ENCODE peak calls at places on chromosomes 11 and 22, in five cellular contexts. K, C, O, H and V are unnamed samples.

GRCh38 chr11:61707574-61707973 is 27.4 kb downstream of the DAGLA start:
- DNase-seq in K (no peak), C (no peak), O (no peak), H (no peak), V (no peak)

GRCh38 chr11:26649884-26650283 is 72.0 kb downstream of the SLC5A12 start:
- DNase-seq in K (peak), C (peak), O (peak), H (peak), V (peak)

GRCh38 chr11:125053167-125053566 is 9.9 kb upstream of the SLC37A2 start:
- DNase-seq in K (no peak), C (no peak), O (no peak), H (no peak), V (no peak)

GRCh38 chr22:40628354-40629042 is 8.0 kb downstream of the MRTFA start:
- DNase-seq in K (no peak), C (no peak), O (no peak), H (no peak), V (peak)

GRCh38 chr22:37118083-37118482 is 8.6 kb upstream of the TMPRSS6 start:
- DNase-seq in K (no peak), C (no peak), O (no peak), H (no peak), V (no peak)

GRCh38 chr11:86151188-86152005 is 82.5 kb upstream of the PICALM start:
- DNase-seq in K (no peak), C (no peak), O (no peak), H (peak), V (no peak)

GRCh38 chr11:27205779-27206549 is 157.1 kb downstream of the CCDC34 start:
- DNase-seq in K (no peak), C (no peak), O (no peak), H (no peak), V (no peak)

GRCh38 chr11:105838668-105839403 is 183.2 kb downstream of the MSANTD4 start:
- DNase-seq in K (no peak), C (no peak), O (no peak), H (no peak), V (no peak)

GRCh38 chr11:122668562-122669090 is 13.1 kb downstream of the UBASH3B start:
- DNase-seq in K (no peak), C (peak), O (no peak), H (no peak), V (no peak)

GRCh38 chr22:34319346-34319745 is 399.1 kb upstream of the LARGE1 start:
- DNase-seq in K (no peak), C (no peak), O (no peak), H (no peak), V (no peak)

GRCh38 chr11:67437082-67437821 is at the start of gene PTPRCAP:
- DNase-seq in K (no peak), C (no peak), O (no peak), H (peak), V (no peak)

GRCh38 chr11:11408436-11409221 is 55.6 kb upstream of the CSNK2A3 start:
- DNase-seq in K (no peak), C (no peak), O (no peak), H (no peak), V (no peak)

GRCh38 chr11:11409224-11409623 is 56.2 kb upstream of the CSNK2A3 start:
- DNase-seq in K (no peak), C (no peak), O (no peak), H (no peak), V (no peak)

GRCh38 chr11:11407738-11408084 is 54.7 kb upstream of the CSNK2A3 start:
- DNase-seq in K (no peak), C (no peak), O (no peak), H (no peak), V (no peak)

GRCh38 chr11:11406652-11407051 is 53.6 kb upstream of the CSNK2A3 start:
- DNase-seq in K (no peak), C (no peak), O (no peak), H (no peak), V (no peak)

DNA sequence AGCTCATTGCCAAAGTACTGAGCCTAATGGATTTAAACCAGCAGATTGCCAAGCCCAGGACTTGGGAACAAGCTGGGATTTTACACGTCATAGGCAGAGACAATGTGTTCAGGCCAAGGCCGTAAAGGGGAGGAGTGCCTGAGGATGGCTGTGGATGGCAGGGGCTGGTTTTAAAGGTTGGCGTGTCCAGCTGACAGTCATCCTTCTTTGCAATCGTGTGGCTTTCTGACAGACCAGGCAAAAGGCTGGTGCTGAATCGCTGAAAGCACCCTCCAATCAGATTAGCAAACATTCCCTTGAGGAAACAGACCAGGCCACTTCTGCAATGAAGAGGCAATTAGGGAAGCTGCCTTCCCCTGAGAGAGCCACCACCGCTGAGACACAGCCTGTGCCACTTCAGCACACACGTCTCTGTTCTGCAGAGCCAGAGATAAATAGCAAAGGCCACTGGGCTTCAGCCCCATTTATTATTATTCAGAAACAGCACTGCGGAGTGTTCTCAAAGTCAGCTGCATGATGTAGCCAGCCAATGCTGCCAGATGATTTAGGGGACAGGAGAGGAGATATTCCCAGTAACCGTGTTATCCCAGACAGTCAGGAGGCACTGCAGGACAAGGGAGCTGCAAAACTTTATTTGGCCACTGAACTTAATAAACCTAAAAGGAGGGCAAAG is 54.2 kb upstream of the CSNK2A3 start:
- DNase-seq in K (no peak), C (no peak), O (no peak), H (no peak), V (no peak)
- TF ChIP-seq KDM1A in K (no peak), C (no peak), O (no peak), H (no peak), V (no peak)

DNA sequence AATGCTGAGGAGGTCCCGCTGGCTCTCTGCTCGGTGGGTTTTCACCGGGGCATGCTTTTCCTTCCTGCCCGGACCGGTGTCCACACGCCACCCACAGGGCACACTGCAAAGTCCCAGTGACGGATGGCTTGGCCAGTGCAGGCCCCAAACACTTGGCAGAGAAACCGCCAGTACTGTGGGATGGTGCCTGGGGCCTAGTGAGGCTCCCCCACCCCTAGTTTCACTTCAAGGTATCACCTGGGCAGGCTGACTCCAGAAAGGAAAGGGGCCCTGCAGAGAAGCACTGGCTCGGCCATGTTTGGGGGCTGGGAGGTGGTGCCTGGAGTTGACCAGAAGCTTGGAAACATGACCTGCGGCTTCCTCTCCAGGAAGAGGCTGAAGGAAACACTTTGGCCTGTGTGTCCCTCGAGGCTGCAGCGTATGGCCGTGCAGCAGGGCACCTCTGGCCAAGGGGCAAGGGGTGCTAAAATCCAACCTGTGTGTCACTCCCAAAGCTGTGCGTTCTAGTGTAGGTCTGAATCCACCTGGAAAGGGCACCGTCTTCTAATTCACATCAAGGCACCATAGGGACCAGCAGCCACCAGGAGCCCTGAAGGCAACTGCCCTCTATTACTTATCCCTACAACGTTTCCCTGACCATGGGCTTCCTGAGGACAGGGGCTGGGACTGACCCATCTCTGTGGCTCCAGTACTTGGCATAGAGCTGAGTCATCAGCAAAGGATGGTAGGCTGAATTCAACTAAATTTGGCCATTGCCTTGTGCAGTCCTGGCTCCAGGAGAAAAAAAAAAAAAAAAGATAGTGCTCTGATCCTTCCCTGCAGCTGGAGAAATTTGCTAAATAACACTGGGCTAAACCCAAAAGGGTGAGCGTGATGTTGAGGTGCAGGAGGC is 22.6 kb downstream of the TPBGL start:
- DNase-seq in K (no peak), C (no peak), O (no peak), H (no peak), V (no peak)
- TF ChIP-seq KDM1A in K (no peak), C (no peak), O (no peak), H (no peak), V (no peak)

DNA sequence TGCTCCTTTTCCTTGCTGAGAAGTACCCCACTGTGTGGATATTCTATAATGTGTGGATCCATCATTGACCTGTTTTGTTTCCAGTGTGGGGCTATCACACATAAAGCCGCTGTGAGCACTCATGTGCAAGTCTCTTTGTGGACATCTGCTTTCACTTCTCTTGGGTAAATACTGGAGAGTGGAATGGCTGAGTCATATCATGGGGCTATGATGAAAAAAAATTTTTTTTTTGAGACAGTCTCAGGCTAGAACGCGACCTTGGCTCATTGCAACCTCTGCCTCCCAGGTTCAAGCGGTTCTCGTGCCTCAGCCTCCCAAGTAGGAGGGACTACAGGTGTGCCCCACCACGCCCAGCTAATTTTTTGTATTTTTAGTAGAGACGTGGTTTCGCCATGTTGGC is 7.7 kb upstream of the FAM118A start:
- DNase-seq in K (peak), C (peak), O (no peak), H (no peak), V (no peak)
- TF ChIP-seq KDM1A in K (no peak), C (no peak), O (no peak), H (no peak), V (no peak)

GRCh38 chr22:43228330-43228729 is 41.4 kb upstream of the TTLL12 start:
- DNase-seq in K (no peak), C (peak), O (peak), H (peak), V (no peak)
- TF ChIP-seq KDM1A in K (no peak), C (no peak), O (no peak), H (no peak), V (no peak)

DNA sequence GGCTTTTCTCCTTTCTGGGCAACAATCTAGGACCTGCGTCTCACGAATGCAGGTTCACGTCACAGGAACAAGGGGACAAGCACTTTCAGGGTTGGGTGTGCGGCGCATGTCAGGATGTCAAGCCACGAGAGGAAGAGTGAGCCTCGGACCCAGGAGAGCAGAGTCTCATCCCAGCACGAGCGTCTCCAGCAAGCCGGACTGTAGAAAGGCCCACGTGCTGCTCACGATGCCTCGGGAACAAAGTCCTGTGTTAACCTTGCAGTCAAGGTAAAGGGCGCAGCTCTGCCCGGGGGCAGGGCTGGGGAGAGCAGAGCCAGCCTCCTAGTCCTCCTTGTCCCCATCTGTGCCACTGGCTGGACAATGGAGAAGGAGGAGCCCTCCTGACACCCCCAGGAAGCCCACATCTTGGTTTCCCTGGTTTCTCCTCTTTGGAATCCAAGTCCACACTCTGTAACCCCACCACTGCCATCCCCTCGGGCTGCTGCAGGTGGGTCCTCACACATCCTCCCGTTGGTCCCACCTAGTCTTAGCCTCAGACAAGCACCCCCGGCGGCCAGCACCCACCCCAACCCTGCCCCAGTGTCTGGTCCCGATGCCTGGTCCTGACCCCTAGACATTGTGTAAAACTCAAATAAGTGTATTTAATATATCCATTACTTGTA is 63.4 kb downstream of the CELSR1 start:
- DNase-seq in K (no peak), C (no peak), O (no peak), H (no peak), V (no peak)
- TF ChIP-seq KDM1A in K (peak), C (no peak), O (no peak), H (no peak), V (no peak)

GRCh38 chr11:76699461-76700091 is 29.0 kb upstream of the LRRC32 start:
- DNase-seq in K (no peak), C (no peak), O (no peak), H (peak), V (no peak)
- TF ChIP-seq KDM1A in K (no peak), C (no peak), O (no peak), H (peak), V (no peak)

DNA sequence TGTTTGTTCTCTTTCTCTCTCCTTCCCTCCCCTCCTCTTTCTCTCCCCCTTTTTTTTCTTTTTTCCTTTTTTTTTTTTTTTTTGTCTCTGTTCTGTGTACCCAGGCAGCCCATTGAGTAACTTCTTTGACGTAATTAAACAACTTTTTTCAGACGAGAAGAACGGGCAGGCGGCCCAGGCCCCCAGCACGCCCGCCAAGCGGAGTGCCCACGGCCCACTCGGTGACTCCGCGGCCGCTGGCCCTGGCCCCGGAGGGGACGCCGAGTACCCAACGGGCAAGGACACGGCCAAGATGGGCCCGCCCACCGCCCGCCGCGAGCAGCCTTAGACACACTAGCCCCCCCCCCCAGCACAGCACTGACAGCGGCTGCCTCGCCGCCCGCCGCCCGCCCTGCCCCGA is 26.2 kb downstream of the MOB2 start:
- DNase-seq in K (no peak), C (no peak), O (no peak), H (no peak), V (no peak)
- TF ChIP-seq KDM1A in K (no peak), C (no peak), O (no peak), H (no peak), V (no peak)

GRCh38 chr11:133064152-133064877 is 468.0 kb downstream of the OPCML start:
- DNase-seq in K (peak), C (peak), O (peak), H (no peak), V (no peak)
- TF ChIP-seq KDM1A in K (no peak), C (no peak), O (no peak), H (no peak), V (no peak)